ENCODE peak calls at places on chromosomes 5 and 9, in five cellular contexts. H is fibroblast of lung, X is Peyer's patch, D is IMR-90, A is HFF-Myc. J is an unnamed sample.

GRCh38 chr5:2757563-2758311 is 6.3 kb upstream of the IRX2 start:
- DNase-seq in X (no peak), A (no peak), D (peak), H (peak), J (peak)

GRCh38 chr9:4792054-4792571 is 631 bp upstream of the RCL1 start:
- DNase-seq in D (no peak), X (no peak), A (no peak), H (no peak), J (no peak)

GRCh38 chr5:111589320-111589719 is 77.0 kb upstream of the STARD4 start:
- DNase-seq in X (no peak), H (no peak), A (no peak), D (no peak), J (no peak)

GRCh38 chr9:133855802-133856592 is 117.8 kb upstream of the SARDH start:
- DNase-seq in A (no peak), X (peak), D (peak), H (peak), J (peak)

GRCh38 chr5:9951861-9952260 is 297.8 kb downstream of the ATPSCKMT start:
- DNase-seq in H (no peak), D (no peak), A (no peak), X (no peak), J (no peak)

GRCh38 chr9:127887792-127888191 is 10.3 kb upstream of the AK1 start:
- DNase-seq in A (no peak), X (no peak), H (no peak), D (no peak), J (no peak)

GRCh38 chr5:133421394-133421793 is 190.9 kb downstream of the FSTL4 start:
- DNase-seq in H (peak), D (no peak), A (no peak), X (no peak), J (no peak)

GRCh38 chr5:42691413-42691861 is 65.2 kb upstream of the CCDC152 start:
- DNase-seq in A (no peak), X (no peak), H (peak), D (peak), J (peak)

GRCh38 chr5:80697100-80697499 is 42.3 kb upstream of the DHFR start:
- DNase-seq in H (no peak), D (no peak), A (no peak), X (no peak), J (no peak)

GRCh38 chr5:72818866-72819534 is 2.5 kb downstream of the TNPO1 start:
- DNase-seq in X (peak), A (no peak), D (peak), H (peak), J (no peak)

GRCh38 chr5:127392762-127393161 is 102.2 kb downstream of the MEGF10 start:
- DNase-seq in X (no peak), D (no peak), A (no peak), H (no peak), J (no peak)
- H3K4me3 ChIP-seq in X (no peak), D (no peak), A (no peak), H (no peak), J (no peak)

GRCh38 chr9:13118294-13118693 is 161.2 kb downstream of the MPDZ start:
- DNase-seq in X (no peak), A (no peak), H (no peak), D (no peak), J (no peak)
- H3K4me3 ChIP-seq in X (no peak), A (no peak), H (no peak), D (no peak), J (no peak)

DNA sequence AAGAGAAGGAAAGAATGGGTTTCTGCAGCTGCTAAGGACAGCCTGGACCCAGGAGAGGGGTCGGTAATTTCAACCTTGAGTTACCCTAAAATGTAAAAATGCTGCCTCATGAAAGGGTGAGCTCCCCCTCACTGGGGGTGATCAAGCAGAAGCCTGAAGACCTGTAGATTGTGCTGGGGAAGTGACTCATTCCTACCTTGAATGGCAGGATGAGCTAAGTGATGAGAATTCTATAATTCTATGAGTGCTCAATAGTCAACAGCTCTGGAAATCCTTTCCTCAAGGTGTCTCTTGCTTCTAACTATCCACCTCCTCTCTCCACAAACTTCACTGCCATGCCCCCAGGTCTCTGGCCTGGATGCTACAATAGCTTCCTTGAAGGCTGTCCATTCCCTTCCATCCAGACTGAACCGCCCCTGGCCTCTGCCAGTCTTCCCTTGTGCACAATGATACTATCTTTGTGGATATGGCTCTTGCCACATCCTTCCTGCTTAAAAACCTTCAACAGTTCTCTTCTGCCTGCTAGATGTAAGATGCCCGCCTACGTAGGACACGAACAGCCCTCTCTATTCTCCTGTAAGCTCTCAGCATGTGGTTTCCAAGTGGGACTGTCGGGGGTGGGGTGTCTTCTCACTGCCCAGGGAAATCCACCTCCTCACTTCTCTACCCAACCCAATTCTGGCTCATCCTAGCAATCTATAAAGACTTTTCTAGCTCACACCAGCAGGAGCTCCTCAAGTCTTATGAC is 50.6 kb downstream of the PTPN3 start:
- DNase-seq in D (no peak), X (no peak), H (no peak), A (no peak), J (no peak)
- H3K4me3 ChIP-seq in D (no peak), X (no peak), H (no peak), A (no peak), J (no peak)

GRCh38 chr9:136242908-136243525 is 2.6 kb downstream of the QSOX2 start:
- DNase-seq in A (no peak), D (no peak), X (no peak), H (no peak), J (no peak)

GRCh38 chr9:136245194-136246150 is at the start of gene QSOX2:
- DNase-seq in H (peak), X (peak), A (no peak), D (peak), J (no peak)

GRCh38 chr9:136244776-136245193 is 827 bp downstream of the QSOX2 start:
- DNase-seq in A (no peak), D (no peak), X (no peak), H (no peak), J (no peak)

GRCh38 chr9:136243631-136244030 is 2.0 kb downstream of the QSOX2 start:
- DNase-seq in X (no peak), D (no peak), A (no peak), H (no peak), J (no peak)

DNA sequence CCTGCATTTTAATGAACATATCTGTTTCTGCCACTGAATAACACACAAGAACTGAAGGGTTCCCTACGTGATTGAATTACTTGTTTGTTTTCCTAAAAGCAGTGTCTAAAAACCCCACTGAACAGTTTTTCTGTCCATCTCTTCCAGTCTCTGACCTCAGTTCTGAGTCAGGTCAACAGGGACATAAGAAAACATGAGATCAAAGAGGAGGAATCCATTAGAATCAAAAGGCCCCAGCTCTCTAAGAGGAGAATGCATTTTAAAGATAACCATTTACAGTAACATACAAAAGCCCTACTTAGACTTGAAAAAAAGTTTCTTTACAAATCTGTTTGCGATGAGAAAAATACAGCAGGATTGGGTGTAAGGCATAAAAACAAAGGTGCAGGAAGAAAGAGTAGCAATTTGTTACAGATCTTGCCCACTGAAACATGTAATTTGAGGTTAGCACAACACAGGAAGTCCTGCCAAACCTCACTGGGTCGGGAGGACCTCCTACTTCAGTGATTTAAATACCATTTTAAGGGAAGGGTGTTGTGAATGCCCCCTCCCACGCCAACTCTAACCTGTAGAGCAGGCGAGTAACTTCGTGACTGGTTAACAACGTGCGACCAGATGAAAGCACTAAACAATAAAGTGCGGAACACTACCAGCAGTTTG is 1.4 kb downstream of the QSOX2 start:
- DNase-seq in X (peak), D (no peak), A (no peak), H (peak), J (no peak)
- H3K4me3 ChIP-seq in X (peak), D (no peak), A (peak), H (peak), J (peak)

GRCh38 chr5:170233358-170233892 is 640 bp downstream of the C5orf58 start:
- DNase-seq in X (no peak), A (no peak), H (no peak), D (no peak), J (no peak)
- H3K4me3 ChIP-seq in X (no peak), A (no peak), H (no peak), D (no peak), J (no peak)

GRCh38 chr5:138338411-138339085 is 482 bp downstream of the FAM53C start:
- DNase-seq in X (no peak), H (no peak), D (no peak), A (no peak), J (no peak)

GRCh38 chr5:138337685-138338410 is at the start of gene FAM53C:
- DNase-seq in X (peak), A (peak), D (peak), H (peak), J (peak)

GRCh38 chr5:138339086-138339456 is 1.0 kb downstream of the FAM53C start:
- DNase-seq in H (no peak), X (no peak), A (no peak), D (no peak), J (no peak)

GRCh38 chr5:138339464-138339863 is 1.4 kb downstream of the FAM53C start:
- DNase-seq in D (no peak), H (no peak), X (no peak), A (no peak), J (no peak)

DNA sequence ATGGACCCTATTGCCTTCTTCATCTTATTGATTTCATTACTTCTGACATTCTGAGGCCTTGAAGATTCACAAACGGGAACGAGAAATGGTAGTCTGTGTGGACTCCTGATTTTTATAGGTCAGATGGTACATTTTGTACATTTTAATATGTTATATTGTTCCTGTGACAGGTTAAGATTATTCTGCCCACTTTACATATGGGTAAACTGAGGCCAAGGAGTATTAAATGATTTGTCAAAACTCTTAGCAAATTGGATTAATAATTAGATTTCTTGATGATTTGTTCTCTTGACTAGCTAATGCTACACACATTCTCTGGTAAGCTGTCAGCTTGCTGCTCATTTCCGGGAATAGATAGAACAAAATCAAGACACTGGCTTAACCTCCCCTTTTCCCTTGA is 1.9 kb downstream of the FAM53C start:
- DNase-seq in H (no peak), A (no peak), D (no peak), X (no peak), J (no peak)
- H3K4me3 ChIP-seq in H (peak), A (peak), D (no peak), X (no peak), J (peak)

DNA sequence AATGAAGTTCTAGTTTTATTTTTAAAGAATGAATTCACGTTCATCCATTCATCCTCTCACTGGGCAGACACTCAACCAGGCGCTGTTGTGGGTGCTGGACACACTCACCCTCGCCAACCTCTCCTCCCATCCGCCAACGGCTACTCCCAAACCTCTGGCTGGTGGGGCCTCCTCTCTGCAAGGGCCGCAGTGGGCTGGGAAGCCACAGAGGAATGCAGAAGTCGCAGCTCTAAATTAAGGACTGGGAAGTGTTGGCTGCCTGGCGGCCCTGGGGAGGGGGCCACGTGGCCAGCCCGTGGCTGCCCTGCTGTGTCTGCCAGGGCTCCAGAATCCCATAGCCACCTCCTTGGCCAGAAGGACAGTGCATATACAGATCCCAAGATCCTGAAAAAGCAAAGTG is 6.8 kb downstream of the SUSD3 start:
- DNase-seq in A (no peak), X (no peak), H (no peak), D (no peak), J (no peak)
- H3K4me3 ChIP-seq in A (no peak), X (no peak), H (no peak), D (no peak), J (no peak)

GRCh38 chr9:132708769-132709168 is 38.5 kb downstream of the GTF3C4 start:
- DNase-seq in D (no peak), H (no peak), A (no peak), X (no peak), J (no peak)

GRCh38 chr9:132716007-132716406 is 45.7 kb downstream of the GTF3C4 start:
- DNase-seq in D (no peak), A (no peak), H (no peak), X (no peak), J (no peak)

GRCh38 chr9:132708239-132708638 is 38.0 kb downstream of the GTF3C4 start:
- DNase-seq in D (no peak), H (no peak), X (no peak), A (no peak), J (no peak)

GRCh38 chr9:132711846-132712245 is 41.6 kb downstream of the GTF3C4 start:
- DNase-seq in D (no peak), X (no peak), H (no peak), A (no peak), J (no peak)

GRCh38 chr9:132712753-132713152 is 42.5 kb downstream of the GTF3C4 start:
- DNase-seq in X (no peak), A (no peak), D (no peak), H (no peak), J (no peak)
- H3K4me3 ChIP-seq in X (no peak), A (no peak), D (no peak), H (no peak), J (no peak)

GRCh38 chr5:59661939-59662615 is 231.4 kb downstream of the PDE4D start:
- DNase-seq in A (no peak), X (peak), H (peak), D (no peak), J (no peak)
- H3K4me3 ChIP-seq in A (no peak), X (peak), H (peak), D (no peak), J (no peak)

J was measured in skeletal muscle cell.